ENCODE peak calls at places on chromosomes 7 and 10, in four cellular contexts. One of them, this sample, is unnamed.
A peak's percentile ranks its signal among the peaks of the same experiment; 100 is the strongest.

GRCh38 chr7:115135111-115135510 is 213.2 kb downstream of the MDFIC start:
- DNase-seq in neuronal stem cell: no peak
- DNase-seq in NT2/D1: no peak
- DNase-seq in tibial artery: no peak
- DNase-seq in this sample: no peak

GRCh38 chr10:78588194-78588811 is 480.5 kb upstream of the ZMIZ1 start:
- DNase-seq in neuronal stem cell: no peak
- DNase-seq in NT2/D1: no peak
- DNase-seq in tibial artery: no peak
- DNase-seq in this sample: no peak

GRCh38 chr10:71621783-71622526 is 97.6 kb downstream of the C10orf105 start:
- DNase-seq in neuronal stem cell: no peak
- DNase-seq in NT2/D1: peak; percentile 55
- DNase-seq in tibial artery: peak; percentile 79
- DNase-seq in this sample: no peak

GRCh38 chr7:2820508-2820934 is 23.6 kb downstream of the GNA12 start:
- DNase-seq in neuronal stem cell: no peak
- DNase-seq in NT2/D1: no peak
- DNase-seq in tibial artery: peak; percentile 91
- DNase-seq in this sample: no peak

GRCh38 chr10:21978191-21978862 is 25.2 kb downstream of the DNAJC1 start:
- DNase-seq in neuronal stem cell: no peak
- DNase-seq in NT2/D1: no peak
- DNase-seq in tibial artery: no peak
- DNase-seq in this sample: peak; percentile 44

GRCh38 chr10:79487296-79488194 is 24.8 kb upstream of the EIF5AL1 start:
- DNase-seq in neuronal stem cell: peak; percentile 58
- DNase-seq in NT2/D1: peak; percentile 57
- DNase-seq in tibial artery: peak; percentile 74
- DNase-seq in this sample: peak; percentile 83

GRCh38 chr10:71036586-71036985 is 148.2 kb upstream of the PCBD1 start:
- DNase-seq in neuronal stem cell: no peak
- DNase-seq in NT2/D1: no peak
- DNase-seq in tibial artery: peak; percentile 1
- DNase-seq in this sample: no peak

GRCh38 chr10:85967594-85967993 is 399.0 kb downstream of the GRID1 start:
- DNase-seq in neuronal stem cell: no peak
- DNase-seq in NT2/D1: no peak
- DNase-seq in tibial artery: no peak
- DNase-seq in this sample: no peak

GRCh38 chr7:2116086-2116810 is 116.5 kb downstream of the MAD1L1 start:
- DNase-seq in neuronal stem cell: no peak
- DNase-seq in NT2/D1: no peak
- DNase-seq in tibial artery: no peak
- DNase-seq in this sample: no peak

GRCh38 chr7:95921543-95921942 is 149.2 kb downstream of the DYNC1I1 start:
- DNase-seq in neuronal stem cell: no peak
- DNase-seq in NT2/D1: no peak
- DNase-seq in tibial artery: no peak
- DNase-seq in this sample: no peak

GRCh38 chr10:26799342-26799741 is 61.4 kb downstream of the ABI1 start:
- DNase-seq in neuronal stem cell: no peak
- DNase-seq in NT2/D1: no peak
- DNase-seq in tibial artery: no peak
- DNase-seq in this sample: no peak

GRCh38 chr7:143499246-143499645 is 21.6 kb downstream of the TAS2R41 start:
- DNase-seq in neuronal stem cell: no peak
- DNase-seq in NT2/D1: no peak
- DNase-seq in tibial artery: no peak
- DNase-seq in this sample: no peak

GRCh38 chr7:131010714-131011436 is 276.9 kb upstream of the KLF14 start:
- DNase-seq in neuronal stem cell: no peak
- DNase-seq in NT2/D1: no peak
- DNase-seq in tibial artery: no peak
- DNase-seq in this sample: no peak

GRCh38 chr7:98472391-98473002 is 71.6 kb upstream of the BAIAP2L1 start:
- DNase-seq in neuronal stem cell: no peak
- DNase-seq in NT2/D1: no peak
- DNase-seq in tibial artery: no peak
- DNase-seq in this sample: no peak

GRCh38 chr7:157855452-157856213 is 518.8 kb downstream of the DNAJB6 start:
- DNase-seq in neuronal stem cell: no peak
- DNase-seq in NT2/D1: no peak
- DNase-seq in tibial artery: no peak
- DNase-seq in this sample: no peak

GRCh38 chr10:124211921-124212320 is 118.5 kb upstream of the CHST15 start:
- DNase-seq in neuronal stem cell: no peak
- DNase-seq in NT2/D1: no peak
- DNase-seq in tibial artery: no peak
- DNase-seq in this sample: no peak

GRCh38 chr10:5547684-5547933 is 22.8 kb downstream of the CALML3 start:
- DNase-seq in neuronal stem cell: no peak
- DNase-seq in NT2/D1: no peak
- DNase-seq in tibial artery: peak; percentile 66
- DNase-seq in this sample: no peak

GRCh38 chr7:44100458-44101303 is 3.5 kb upstream of the AEBP1 start:
- DNase-seq in neuronal stem cell: no peak
- DNase-seq in NT2/D1: no peak
- DNase-seq in tibial artery: peak; percentile 81
- DNase-seq in this sample: no peak

GRCh38 chr7:155166673-155167370 is 96.7 kb downstream of the HTR5A start:
- DNase-seq in neuronal stem cell: no peak
- DNase-seq in NT2/D1: no peak
- DNase-seq in tibial artery: no peak
- DNase-seq in this sample: no peak

GRCh38 chr7:77657427-77658331 is 38.6 kb upstream of the RSBN1L start:
- DNase-seq in neuronal stem cell: no peak
- DNase-seq in NT2/D1: no peak
- DNase-seq in tibial artery: no peak
- DNase-seq in this sample: peak; percentile 40

GRCh38 chr7:90192876-90193765 is 18.4 kb upstream of the STEAP2 start:
- DNase-seq in neuronal stem cell: no peak
- DNase-seq in NT2/D1: no peak
- DNase-seq in tibial artery: no peak
- DNase-seq in this sample: no peak

GRCh38 chr7:107167483-107168232 is 1.1 kb upstream of the HBP1 start:
- DNase-seq in neuronal stem cell: peak; percentile 63
- DNase-seq in NT2/D1: peak; percentile 48
- DNase-seq in tibial artery: no peak
- DNase-seq in this sample: peak; percentile 41

GRCh38 chr10:132918617-132919373 is 23.6 kb downstream of the CFAP46 start:
- DNase-seq in neuronal stem cell: no peak
- DNase-seq in NT2/D1: no peak
- DNase-seq in tibial artery: no peak
- DNase-seq in this sample: no peak

GRCh38 chr10:16652154-16652553 is 130.5 kb upstream of the C1QL3 start:
- DNase-seq in neuronal stem cell: no peak
- DNase-seq in NT2/D1: no peak
- DNase-seq in tibial artery: no peak
- DNase-seq in this sample: no peak

GRCh38 chr10:77737608-77738007 is 100.0 kb upstream of the KCNMA1 start:
- DNase-seq in neuronal stem cell: no peak
- DNase-seq in NT2/D1: no peak
- DNase-seq in tibial artery: no peak
- DNase-seq in this sample: no peak

GRCh38 chr7:2838873-2839578 is 5.1 kb downstream of the GNA12 start:
- DNase-seq in neuronal stem cell: no peak
- DNase-seq in NT2/D1: no peak
- DNase-seq in tibial artery: no peak
- DNase-seq in this sample: no peak

GRCh38 chr7:83413425-83413824 is 235.5 kb downstream of the SEMA3E start:
- DNase-seq in neuronal stem cell: no peak
- DNase-seq in NT2/D1: no peak
- DNase-seq in tibial artery: no peak
- DNase-seq in this sample: no peak

GRCh38 chr10:14600065-14600464 is 174.6 kb downstream of the FAM107B start:
- DNase-seq in neuronal stem cell: no peak
- DNase-seq in NT2/D1: no peak
- DNase-seq in tibial artery: no peak
- DNase-seq in this sample: no peak

GRCh38 chr10:125094111-125094705 is 66.2 kb downstream of the CTBP2 start:
- DNase-seq in neuronal stem cell: no peak
- DNase-seq in NT2/D1: no peak
- DNase-seq in tibial artery: peak; percentile 61
- DNase-seq in this sample: no peak

GRCh38 chr7:78530351-78530750 is 731.8 kb downstream of the PHTF2 start:
- DNase-seq in neuronal stem cell: no peak
- DNase-seq in NT2/D1: no peak
- DNase-seq in tibial artery: no peak
- DNase-seq in this sample: no peak

GRCh38 chr10:131180941-131181855 is 130.3 kb downstream of the TCERG1L start:
- DNase-seq in neuronal stem cell: no peak
- DNase-seq in NT2/D1: no peak
- DNase-seq in tibial artery: peak; percentile 41
- DNase-seq in this sample: no peak

GRCh38 chr7:23294549-23295400 is 4.4 kb upstream of the MALSU1 start:
- DNase-seq in neuronal stem cell: no peak
- DNase-seq in NT2/D1: no peak
- DNase-seq in tibial artery: no peak
- DNase-seq in this sample: no peak

GRCh38 chr7:30164567-30164966 is 29.8 kb downstream of the MTURN start:
- DNase-seq in neuronal stem cell: no peak
- DNase-seq in NT2/D1: peak; percentile 60
- DNase-seq in tibial artery: no peak
- DNase-seq in this sample: peak; percentile 74

GRCh38 chr7:82053453-82054032 is 283.7 kb upstream of the HGF start:
- DNase-seq in neuronal stem cell: no peak
- DNase-seq in NT2/D1: no peak
- DNase-seq in tibial artery: no peak
- DNase-seq in this sample: no peak

GRCh38 chr10:75176046-75176445 is 34.5 kb upstream of the VDAC2 start:
- DNase-seq in neuronal stem cell: no peak
- DNase-seq in NT2/D1: no peak
- DNase-seq in tibial artery: no peak
- DNase-seq in this sample: no peak

GRCh38 chr10:19819419-19820033 is 3.3 kb downstream of the PLXDC2 start:
- DNase-seq in neuronal stem cell: peak; percentile 31
- DNase-seq in NT2/D1: no peak
- DNase-seq in tibial artery: no peak
- DNase-seq in this sample: peak; percentile 51

GRCh38 chr10:102141583-102142107 is 8.8 kb downstream of the PPRC1 start:
- DNase-seq in neuronal stem cell: no peak
- DNase-seq in NT2/D1: no peak
- DNase-seq in tibial artery: no peak
- DNase-seq in this sample: no peak

GRCh38 chr10:451021-451471 is 238.4 kb downstream of the DIP2C start:
- DNase-seq in neuronal stem cell: no peak
- DNase-seq in NT2/D1: no peak
- DNase-seq in tibial artery: no peak
- DNase-seq in this sample: no peak

DNA sequence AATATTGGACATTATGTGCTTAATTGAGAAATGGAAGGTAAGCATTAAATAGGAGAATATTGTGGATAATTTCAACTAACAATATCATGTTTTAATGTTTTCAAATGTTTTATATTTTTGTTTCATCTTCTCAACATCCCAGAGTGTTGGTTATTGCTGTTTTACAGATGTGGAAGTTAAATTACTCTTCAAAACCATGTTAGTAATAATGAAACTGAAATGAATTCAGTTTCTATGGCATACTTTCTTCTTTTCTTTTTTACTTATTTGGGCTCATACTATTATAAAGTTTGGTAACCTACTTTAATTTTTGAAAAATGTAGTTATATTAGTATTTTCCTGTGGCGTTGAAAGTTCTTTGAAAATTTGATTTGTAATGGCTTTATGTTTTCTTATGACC is 4.2 kb downstream of the GLRX3 start:
- DNase-seq in neuronal stem cell: no peak
- DNase-seq in NT2/D1: no peak
- DNase-seq in tibial artery: no peak
- DNase-seq in this sample: no peak
- H3K4me1 ChIP-seq in neuronal stem cell: peaks cover 19% of the 10 kb centered on the region
- H3K4me1 ChIP-seq in NT2/D1: no peaks in the 10 kb centered on the region
- H3K4me1 ChIP-seq in tibial artery: no peaks in the 10 kb centered on the region
- H3K4me1 ChIP-seq in this sample: peaks cover 30% of the 10 kb centered on the region

GRCh38 chr10:122448600-122448999 is 5.9 kb upstream of the ARMS2 start:
- DNase-seq in neuronal stem cell: no peak
- DNase-seq in NT2/D1: no peak
- DNase-seq in tibial artery: no peak
- DNase-seq in this sample: no peak
- H3K4me3 ChIP-seq in neuronal stem cell: no peak overlapping the region
- H3K4me3 ChIP-seq in NT2/D1: no peak overlapping the region
- H3K4me3 ChIP-seq in tibial artery: no peak overlapping the region
- H3K4me3 ChIP-seq in this sample: no peak overlapping the region

DNA sequence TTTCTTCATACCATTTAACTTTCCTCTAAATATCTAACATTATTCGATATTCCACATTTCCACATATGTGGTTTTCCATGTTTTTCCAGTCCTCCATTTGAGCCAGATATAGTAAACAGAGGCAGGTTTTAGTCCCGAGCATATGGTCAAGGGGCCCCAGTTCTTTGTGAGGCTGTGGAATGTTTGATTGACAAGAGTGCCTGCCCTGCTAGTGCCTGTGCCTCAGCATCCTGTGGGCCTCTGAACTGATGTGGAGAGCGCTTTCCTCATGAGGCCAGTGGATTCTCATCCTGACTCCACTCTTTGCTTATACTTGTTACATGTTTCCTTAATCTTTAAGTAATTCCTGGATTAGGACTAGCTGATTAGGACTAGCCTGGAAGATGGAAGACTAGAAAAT is 58.8 kb downstream of the POM121L12 start:
- DNase-seq in neuronal stem cell: no peak
- DNase-seq in NT2/D1: no peak
- DNase-seq in tibial artery: no peak
- DNase-seq in this sample: no peak
- H3K4me1 ChIP-seq in neuronal stem cell: no peaks in the 10 kb centered on the region
- H3K4me1 ChIP-seq in NT2/D1: no peaks in the 10 kb centered on the region
- H3K4me1 ChIP-seq in tibial artery: no peaks in the 10 kb centered on the region
- H3K4me1 ChIP-seq in this sample: no peaks in the 10 kb centered on the region

GRCh38 chr7:153247926-153248325 is 488.4 kb downstream of the ACTR3B start:
- DNase-seq in neuronal stem cell: no peak
- DNase-seq in NT2/D1: no peak
- DNase-seq in tibial artery: no peak
- DNase-seq in this sample: no peak
- H3K4me3 ChIP-seq in neuronal stem cell: no peak overlapping the region
- H3K4me3 ChIP-seq in NT2/D1: no peak overlapping the region
- H3K4me3 ChIP-seq in tibial artery: no peak overlapping the region
- H3K4me3 ChIP-seq in this sample: no peak overlapping the region

GRCh38 chr7:122752583-122752982 is 49.9 kb upstream of the RNF148 start:
- DNase-seq in neuronal stem cell: no peak
- DNase-seq in NT2/D1: no peak
- DNase-seq in tibial artery: no peak
- DNase-seq in this sample: no peak
- H3K4me1 ChIP-seq in neuronal stem cell: peaks cover 2% of the 10 kb centered on the region
- H3K4me1 ChIP-seq in NT2/D1: no peaks in the 10 kb centered on the region
- H3K4me1 ChIP-seq in tibial artery: no peaks in the 10 kb centered on the region
- H3K4me1 ChIP-seq in this sample: peaks cover 16% of the 10 kb centered on the region

GRCh38 chr10:93601774-93602162 is 733 bp upstream of the RBP4 start:
- DNase-seq in neuronal stem cell: no peak
- DNase-seq in NT2/D1: no peak
- DNase-seq in tibial artery: no peak
- DNase-seq in this sample: no peak
- H3K4me3 ChIP-seq in neuronal stem cell: no peak overlapping the region
- H3K4me3 ChIP-seq in NT2/D1: peak overlapping the region; percentile 43
- H3K4me3 ChIP-seq in tibial artery: peak overlapping the region; percentile 47
- H3K4me3 ChIP-seq in this sample: no peak overlapping the region

This sample was measured in HAP-1.